ENCODE peak calls at places on chromosome 21, in eight cellular contexts. One of them, this sample, is unnamed.
A peak's percentile ranks its signal among the peaks of the same experiment; 100 is the strongest.

GRCh38 chr21:29342394-29342957 is 43.8 kb downstream of the BACH1 start:
- DNase-seq in SK-N-MC: no peak
- DNase-seq in GM12865: peak; percentile 79
- DNase-seq in aorta: peak; percentile 70
- DNase-seq in colonic mucosa: no peak
- DNase-seq in mesendoderm: no peak
- DNase-seq in ELF-1: no peak
- DNase-seq in Ammon's horn: peak; percentile 45
- DNase-seq in this sample: no peak

GRCh38 chr21:38954450-38955059 is 148.8 kb downstream of the ETS2 start:
- DNase-seq in ELF-1: no peak
- DNase-seq in GM12865: no peak
- DNase-seq in Ammon's horn: no peak
- DNase-seq in mesendoderm: no peak
- DNase-seq in SK-N-MC: no peak
- DNase-seq in colonic mucosa: no peak
- DNase-seq in aorta: no peak
- DNase-seq in this sample: peak; percentile 31

GRCh38 chr21:27649323-27649722 is 682.4 kb upstream of the ADAMTS5 start:
- DNase-seq in colonic mucosa: no peak
- DNase-seq in mesendoderm: no peak
- DNase-seq in aorta: no peak
- DNase-seq in Ammon's horn: no peak
- DNase-seq in GM12865: no peak
- DNase-seq in SK-N-MC: no peak
- DNase-seq in ELF-1: no peak
- DNase-seq in this sample: no peak

GRCh38 chr21:41419921-41420862 is 5.8 kb upstream of the MX1 start:
- DNase-seq in GM12865: peak; percentile 82
- DNase-seq in ELF-1: peak; percentile 65
- DNase-seq in SK-N-MC: no peak
- DNase-seq in aorta: peak; percentile 91
- DNase-seq in mesendoderm: peak; percentile 77
- DNase-seq in Ammon's horn: peak; percentile 65
- DNase-seq in colonic mucosa: peak; percentile 92
- DNase-seq in this sample: peak; percentile 92

GRCh38 chr21:39961251-39961650 is 94.0 kb downstream of the PCP4 start:
- DNase-seq in aorta: no peak
- DNase-seq in GM12865: no peak
- DNase-seq in colonic mucosa: no peak
- DNase-seq in mesendoderm: no peak
- DNase-seq in ELF-1: no peak
- DNase-seq in Ammon's horn: no peak
- DNase-seq in SK-N-MC: no peak
- DNase-seq in this sample: no peak

GRCh38 chr21:29025328-29025713 is 853 bp downstream of the USP16 start:
- DNase-seq in mesendoderm: peak; percentile 23
- DNase-seq in ELF-1: no peak
- DNase-seq in GM12865: no peak
- DNase-seq in Ammon's horn: no peak
- DNase-seq in colonic mucosa: no peak
- DNase-seq in SK-N-MC: no peak
- DNase-seq in aorta: no peak
- DNase-seq in this sample: peak; percentile 52

GRCh38 chr21:29786509-29786908 is 153.3 kb downstream of the GRIK1 start:
- DNase-seq in colonic mucosa: no peak
- DNase-seq in Ammon's horn: no peak
- DNase-seq in mesendoderm: no peak
- DNase-seq in SK-N-MC: no peak
- DNase-seq in GM12865: no peak
- DNase-seq in ELF-1: no peak
- DNase-seq in aorta: no peak
- DNase-seq in this sample: no peak

GRCh38 chr21:33230518-33231324 is 983 bp downstream of the IFNAR2 start:
- DNase-seq in aorta: peak; percentile 71
- DNase-seq in colonic mucosa: peak; percentile 57
- DNase-seq in Ammon's horn: peak; percentile 57
- DNase-seq in mesendoderm: peak; percentile 59
- DNase-seq in GM12865: peak; percentile 84
- DNase-seq in SK-N-MC: no peak
- DNase-seq in ELF-1: peak; percentile 55
- DNase-seq in this sample: peak; percentile 61

GRCh38 chr21:39350094-39351006 is 1.5 kb upstream of the HMGN1 start:
- DNase-seq in GM12865: no peak
- DNase-seq in SK-N-MC: no peak
- DNase-seq in ELF-1: no peak
- DNase-seq in aorta: no peak
- DNase-seq in colonic mucosa: peak; percentile 22
- DNase-seq in Ammon's horn: no peak
- DNase-seq in mesendoderm: no peak
- DNase-seq in this sample: no peak

GRCh38 chr21:27346041-27346448 is 379.2 kb upstream of the ADAMTS5 start:
- DNase-seq in SK-N-MC: no peak
- DNase-seq in colonic mucosa: no peak
- DNase-seq in mesendoderm: no peak
- DNase-seq in Ammon's horn: no peak
- DNase-seq in GM12865: no peak
- DNase-seq in aorta: no peak
- DNase-seq in ELF-1: no peak
- DNase-seq in this sample: no peak

This sample was measured in hepatocyte.